ENCODE peak calls at places on chromosome 15, in nine cellular contexts. E, A, B, M, W, H, R, S and J are unnamed samples.

GRCh38 chr15:33154366-33155166 is 39.9 kb downstream of the FMN1 start:
- DNase-seq in E (no peak), A (peak), B (peak), M (no peak), W (peak), H (peak), R (no peak), S (no peak), J (no peak)

GRCh38 chr15:39517122-39517855 is 63.6 kb upstream of the THBS1 start:
- DNase-seq in E (no peak), A (no peak), B (no peak), M (no peak), W (no peak), H (no peak), R (no peak), S (no peak), J (no peak)

GRCh38 chr15:92655178-92655995 is at the start of gene FAM174B:
- DNase-seq in E (peak), A (peak), B (peak), M (no peak), W (no peak), H (peak), R (peak), S (no peak), J (no peak)

GRCh38 chr15:74821091-74821789 is 5.2 kb upstream of the CPLX3 start:
- DNase-seq in E (no peak), A (no peak), B (no peak), M (no peak), W (no peak), H (no peak), R (no peak), S (no peak), J (no peak)

GRCh38 chr15:51736069-51736468 is 1.4 kb downstream of the LYSMD2 start:
- DNase-seq in E (no peak), A (no peak), B (no peak), M (no peak), W (no peak), H (peak), R (no peak), S (no peak), J (no peak)

GRCh38 chr15:51016615-51017014 is 78.1 kb downstream of the TNFAIP8L3 start:
- DNase-seq in E (no peak), A (no peak), B (no peak), M (no peak), W (no peak), H (no peak), R (no peak), S (no peak), J (no peak)

GRCh38 chr15:74451861-74452835 is 8.8 kb downstream of the UBL7 start:
- DNase-seq in E (no peak), A (peak), B (no peak), M (no peak), W (no peak), H (no peak), R (no peak), S (no peak), J (no peak)

GRCh38 chr15:46091860-46092450 is 457.1 kb downstream of the SQOR start:
- DNase-seq in E (no peak), A (no peak), B (no peak), M (peak), W (peak), H (peak), R (peak), S (no peak), J (no peak)

GRCh38 chr15:38885477-38885952 is 320.9 kb upstream of the RASGRP1 start:
- DNase-seq in E (no peak), A (no peak), B (no peak), M (no peak), W (no peak), H (peak), R (peak), S (no peak), J (no peak)

GRCh38 chr15:80932989-80933388 is 56.6 kb downstream of the MESD start:
- DNase-seq in E (no peak), A (no peak), B (peak), M (peak), W (peak), H (peak), R (no peak), S (no peak), J (no peak)

GRCh38 chr15:98799991-98800390 is 151.7 kb downstream of the IGF1R start:
- DNase-seq in E (no peak), A (no peak), B (no peak), M (no peak), W (no peak), H (peak), R (no peak), S (no peak), J (no peak)

GRCh38 chr15:59492389-59493377 is 54.7 kb downstream of the FAM81A start:
- DNase-seq in E (peak), A (peak), B (peak), M (peak), W (peak), H (peak), R (peak), S (peak), J (no peak)

GRCh38 chr15:57550640-57551039 is 41.1 kb upstream of the MYZAP start:
- DNase-seq in E (no peak), A (no peak), B (peak), M (no peak), W (no peak), H (no peak), R (peak), S (peak), J (no peak)

GRCh38 chr15:61750271-61751084 is 309.8 kb downstream of the VPS13C start:
- DNase-seq in E (no peak), A (no peak), B (no peak), M (no peak), W (no peak), H (no peak), R (peak), S (no peak), J (no peak)

DNA sequence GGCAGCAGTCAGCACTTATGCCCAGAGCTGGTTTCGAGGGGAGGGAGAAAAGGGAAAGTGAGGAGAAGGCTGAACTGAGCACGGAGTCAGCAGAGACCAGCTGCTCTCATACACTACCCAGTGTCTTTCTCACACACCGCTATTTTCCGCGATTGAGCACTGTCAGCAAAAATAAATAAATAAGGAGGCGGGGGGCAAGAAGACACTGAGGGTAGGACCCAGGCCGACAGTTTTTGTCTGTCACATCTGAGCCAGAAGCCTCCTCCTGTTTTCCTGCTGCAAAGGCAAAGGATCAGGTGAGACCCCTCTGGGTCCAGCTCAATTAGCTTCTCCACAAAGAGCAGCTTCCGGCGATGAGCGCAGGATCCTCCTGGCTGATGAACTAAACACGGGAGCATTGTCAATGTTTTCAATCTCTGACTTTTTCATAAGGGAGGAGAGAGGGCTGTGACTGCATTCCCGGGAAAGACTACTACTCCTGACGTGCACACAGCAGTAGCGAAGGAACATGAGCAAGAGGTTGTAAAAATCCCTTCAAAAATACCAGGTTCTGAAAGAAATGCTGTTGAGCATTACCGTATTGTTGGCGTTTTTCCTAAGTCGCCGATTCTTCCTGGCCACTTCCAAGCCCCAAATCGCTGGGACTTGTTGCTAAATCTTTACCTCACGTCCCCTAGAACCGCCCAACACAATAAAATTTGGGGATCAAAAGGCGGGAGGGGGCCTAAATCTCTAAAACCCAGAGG is 1.2 kb downstream of the FRMD5 start:
- DNase-seq in E (peak), A (no peak), B (no peak), M (no peak), W (peak), H (peak), R (no peak), S (no peak), J (no peak)
- TF ChIP-seq CTCF in E (no peak), A (no peak), B (no peak), M (no peak), W (no peak), H (no peak), R (no peak), S (no peak), J (no peak)

GRCh38 chr15:41581110-41581509 is 22.1 kb downstream of the TYRO3 start:
- DNase-seq in E (no peak), A (no peak), B (no peak), M (no peak), W (no peak), H (peak), R (no peak), S (no peak), J (no peak)
- TF ChIP-seq CTCF in E (no peak), A (no peak), B (no peak), M (peak), W (peak), H (peak), R (no peak), S (no peak), J (no peak)

DNA sequence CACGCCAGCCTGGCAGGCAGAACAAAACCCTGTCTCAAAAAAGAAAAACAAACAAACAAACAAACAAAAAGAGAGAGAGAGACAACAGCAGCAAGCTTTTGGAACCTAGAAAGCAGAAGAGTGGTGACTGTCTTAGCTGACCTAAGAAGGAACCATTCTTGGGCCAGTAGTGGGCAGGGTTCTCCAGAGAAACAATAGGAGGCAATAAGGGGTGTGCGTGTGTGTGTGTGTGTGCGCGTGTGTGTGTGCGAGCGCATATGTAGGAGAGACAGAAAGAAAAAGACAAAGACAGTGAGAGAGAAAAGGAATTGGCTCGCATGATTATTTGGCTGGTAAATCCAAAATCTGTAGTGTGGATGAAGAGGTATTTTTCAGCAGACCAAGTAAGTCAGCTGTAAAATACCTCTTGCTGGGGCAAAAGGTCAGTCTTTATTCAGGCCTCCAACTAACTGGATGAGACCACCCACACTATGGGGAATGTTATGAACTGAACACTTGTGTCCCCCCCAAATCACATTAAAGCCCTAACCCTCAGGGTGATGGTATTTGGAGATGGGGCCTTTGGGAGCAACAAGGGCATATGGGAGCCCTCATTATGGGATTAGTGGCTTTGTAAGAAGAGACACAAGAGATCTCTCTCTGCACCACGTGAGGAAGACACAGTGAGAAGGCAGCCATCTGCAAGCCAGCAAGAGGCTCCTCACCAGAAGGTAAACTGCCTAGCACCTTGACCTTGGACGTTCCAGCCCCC is 15.1 kb upstream of the BLM start:
- DNase-seq in E (peak), A (no peak), B (peak), M (no peak), W (no peak), H (peak), R (no peak), S (no peak), J (no peak)
- TF ChIP-seq CTCF in E (no peak), A (no peak), B (no peak), M (no peak), W (no peak), H (no peak), R (no peak), S (no peak), J (no peak)

GRCh38 chr15:48643236-48643635 is 2.3 kb downstream of the FBN1 start:
- DNase-seq in E (no peak), A (no peak), B (no peak), M (no peak), W (no peak), H (peak), R (no peak), S (no peak), J (no peak)

GRCh38 chr15:48643776-48644497 is 1.6 kb downstream of the FBN1 start:
- DNase-seq in E (no peak), A (no peak), B (no peak), M (no peak), W (no peak), H (peak), R (no peak), S (no peak), J (no peak)

GRCh38 chr15:48638966-48639365 is 6.5 kb downstream of the FBN1 start:
- DNase-seq in E (no peak), A (no peak), B (no peak), M (no peak), W (no peak), H (no peak), R (no peak), S (no peak), J (no peak)

GRCh38 chr15:48642795-48643194 is 2.7 kb downstream of the FBN1 start:
- DNase-seq in E (no peak), A (no peak), B (no peak), M (no peak), W (no peak), H (peak), R (no peak), S (no peak), J (no peak)

DNA sequence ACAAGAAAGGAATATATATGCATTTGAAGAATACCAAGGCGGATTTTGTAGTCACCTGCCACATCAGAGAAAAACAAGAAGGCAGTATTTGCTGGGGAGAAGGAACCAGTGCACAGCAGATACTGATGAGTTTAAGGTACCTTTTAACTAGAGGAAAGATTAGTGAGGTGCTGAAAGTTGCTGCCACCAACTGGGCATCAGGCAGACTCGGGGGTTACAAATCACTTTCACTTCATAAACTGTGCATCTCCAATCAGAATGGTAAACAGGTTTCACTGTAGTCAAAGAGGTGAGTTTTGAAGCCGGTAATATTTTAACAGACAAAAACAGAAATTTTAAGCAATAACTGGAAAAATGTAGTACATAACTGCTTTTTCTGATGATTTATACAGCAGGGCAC is 4.1 kb downstream of the FBN1 start:
- DNase-seq in E (no peak), A (no peak), B (no peak), M (no peak), W (peak), H (peak), R (no peak), S (no peak), J (no peak)
- TF ChIP-seq CTCF in E (no peak), A (peak), B (peak), M (peak), W (peak), H (peak), R (no peak), S (peak), J (no peak)

GRCh38 chr15:26888761-26889160 is 21.9 kb downstream of the GABRA5 start:
- DNase-seq in E (no peak), A (no peak), B (no peak), M (no peak), W (no peak), H (no peak), R (peak), S (no peak), J (no peak)
- TF ChIP-seq CTCF in E (no peak), A (no peak), B (no peak), M (no peak), W (no peak), H (no peak), R (no peak), S (no peak), J (no peak)

DNA sequence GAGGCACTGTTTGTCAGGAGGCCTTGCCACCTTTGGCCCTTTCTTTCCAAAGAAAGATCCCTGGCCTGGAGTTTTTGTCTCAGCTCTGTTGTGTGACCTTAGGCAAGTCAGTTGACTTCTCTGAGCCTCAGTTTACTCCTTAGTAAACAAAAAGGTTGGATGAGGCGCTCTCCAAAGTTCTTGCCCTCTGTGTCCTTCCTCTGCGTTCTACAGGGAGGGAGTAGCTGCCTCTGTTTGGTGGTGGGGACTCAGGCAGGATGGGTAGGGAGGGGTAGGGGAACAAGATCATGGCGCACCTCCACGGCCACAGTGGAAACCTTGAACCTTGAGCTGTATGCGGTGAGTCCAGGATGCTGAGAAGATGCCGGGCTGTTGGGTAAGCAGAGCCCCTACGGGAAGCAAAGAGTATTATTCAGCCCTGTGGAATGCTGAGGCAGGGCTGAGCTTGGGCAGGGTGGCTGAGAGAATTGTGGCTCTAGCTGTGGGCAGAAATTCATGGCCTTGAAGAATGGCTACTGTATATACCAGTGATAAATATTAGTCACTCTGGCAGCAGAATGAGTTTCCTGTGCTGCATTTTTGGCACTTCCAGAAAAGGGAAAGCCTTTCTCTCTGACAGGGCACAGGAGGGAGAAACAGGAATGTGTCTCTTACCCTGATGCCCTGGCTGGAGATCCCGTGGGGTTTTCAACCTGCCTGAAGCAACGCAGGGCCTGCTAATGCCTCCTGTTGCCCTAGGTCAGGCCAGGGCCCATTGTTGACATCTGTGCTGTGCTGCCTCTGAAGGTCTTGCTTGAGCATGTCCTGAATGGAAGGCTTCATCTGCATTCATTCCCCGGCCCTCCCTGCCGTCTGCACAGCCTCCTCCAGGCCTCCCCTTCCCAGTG is 39.9 kb downstream of the SMAD3 start:
- DNase-seq in E (no peak), A (no peak), B (no peak), M (peak), W (peak), H (peak), R (peak), S (peak), J (no peak)
- TF ChIP-seq CTCF in E (no peak), A (no peak), B (no peak), M (no peak), W (no peak), H (peak), R (no peak), S (peak), J (no peak)